ENCODE peak calls at places on chromosome 5, in four cellular contexts. One of them, this sample, is unnamed.

GRCh38 chr5:100505984-100506670 is 29.0 kb upstream of the FAM174A start:
- DNase-seq in K562: no peak
- DNase-seq in GM12878: no peak
- DNase-seq in HepG2: no peak
- DNase-seq in this sample: no peak

GRCh38 chr5:123960526-123960925 is 448.5 kb downstream of the CSNK1G3 start:
- DNase-seq in HepG2: no peak
- DNase-seq in GM12878: no peak
- DNase-seq in K562: no peak
- DNase-seq in this sample: no peak

GRCh38 chr5:55344392-55344992 is 36.7 kb downstream of the MTREX start:
- DNase-seq in GM12878: no peak
- DNase-seq in K562: peak
- DNase-seq in HepG2: peak
- DNase-seq in this sample: peak

GRCh38 chr5:38023799-38024198 is 184.0 kb upstream of the GDNF start:
- DNase-seq in GM12878: no peak
- DNase-seq in K562: no peak
- DNase-seq in HepG2: peak
- DNase-seq in this sample: no peak

GRCh38 chr5:112583166-112583565 is 154.5 kb upstream of the APC start:
- DNase-seq in HepG2: no peak
- DNase-seq in K562: no peak
- DNase-seq in GM12878: no peak
- DNase-seq in this sample: no peak

GRCh38 chr5:40746703-40747102 is 9.1 kb downstream of the TTC33 start:
- DNase-seq in GM12878: no peak
- DNase-seq in HepG2: no peak
- DNase-seq in K562: no peak
- DNase-seq in this sample: no peak

GRCh38 chr5:28807230-28807629 is 1768.8 kb upstream of the CDH9 start:
- DNase-seq in K562: no peak
- DNase-seq in HepG2: no peak
- DNase-seq in GM12878: no peak
- DNase-seq in this sample: no peak

GRCh38 chr5:171442287-171443042 is 23.0 kb downstream of the FGF18 start:
- DNase-seq in GM12878: no peak
- DNase-seq in K562: peak
- DNase-seq in HepG2: no peak
- DNase-seq in this sample: no peak

GRCh38 chr5:87229780-87230179 is 37.9 kb upstream of the RASA1 start:
- DNase-seq in GM12878: no peak
- DNase-seq in HepG2: no peak
- DNase-seq in K562: no peak
- DNase-seq in this sample: no peak

GRCh38 chr5:83471405-83472212 is at the start of gene VCAN:
- DNase-seq in GM12878: no peak
- DNase-seq in HepG2: no peak
- DNase-seq in K562: peak
- DNase-seq in this sample: peak

GRCh38 chr5:58322453-58322852 is 137.4 kb downstream of the PLK2 start:
- DNase-seq in GM12878: no peak
- DNase-seq in K562: no peak
- DNase-seq in HepG2: no peak
- DNase-seq in this sample: no peak

GRCh38 chr5:176985516-176985915 is 21.1 kb downstream of the UIMC1 start:
- DNase-seq in K562: no peak
- DNase-seq in HepG2: no peak
- DNase-seq in GM12878: no peak
- DNase-seq in this sample: no peak

GRCh38 chr5:169095976-169096375 is 205.0 kb downstream of the SLIT3 start:
- DNase-seq in K562: no peak
- DNase-seq in HepG2: no peak
- DNase-seq in GM12878: no peak
- DNase-seq in this sample: no peak

GRCh38 chr5:112940670-112941069 is 18.6 kb upstream of the REEP5 start:
- DNase-seq in K562: no peak
- DNase-seq in GM12878: no peak
- DNase-seq in HepG2: no peak
- DNase-seq in this sample: no peak

GRCh38 chr5:36152324-36153298 is 700 bp downstream of the SKP2 start:
- DNase-seq in GM12878: no peak
- DNase-seq in HepG2: no peak
- DNase-seq in K562: peak
- DNase-seq in this sample: peak

GRCh38 chr5:59596586-59597348 is 296.8 kb downstream of the PDE4D start:
- DNase-seq in GM12878: no peak
- DNase-seq in HepG2: no peak
- DNase-seq in K562: no peak
- DNase-seq in this sample: no peak

GRCh38 chr5:62064993-62065392 is 241.0 kb upstream of the KIF2A start:
- DNase-seq in HepG2: no peak
- DNase-seq in K562: no peak
- DNase-seq in GM12878: no peak
- DNase-seq in this sample: no peak

GRCh38 chr5:66333192-66333591 is 189.1 kb downstream of the SREK1 start:
- DNase-seq in GM12878: no peak
- DNase-seq in HepG2: no peak
- DNase-seq in K562: no peak
- DNase-seq in this sample: no peak

GRCh38 chr5:152271420-152271819 is 133.7 kb downstream of the NMUR2 start:
- DNase-seq in HepG2: peak
- DNase-seq in GM12878: peak
- DNase-seq in K562: no peak
- DNase-seq in this sample: no peak

GRCh38 chr5:102561894-102562760 is 63.3 kb upstream of the SLCO6A1 start:
- DNase-seq in K562: peak
- DNase-seq in GM12878: no peak
- DNase-seq in HepG2: peak
- DNase-seq in this sample: no peak

GRCh38 chr5:54883374-54884194 is 101.8 kb downstream of the ESM1 start:
- DNase-seq in K562: peak
- DNase-seq in GM12878: no peak
- DNase-seq in HepG2: no peak
- DNase-seq in this sample: peak

GRCh38 chr5:142097681-142098080 is 10.9 kb upstream of the NDFIP1 start:
- DNase-seq in GM12878: no peak
- DNase-seq in K562: no peak
- DNase-seq in HepG2: no peak
- DNase-seq in this sample: no peak

GRCh38 chr5:15992918-15993317 is 186.7 kb downstream of the MARCHF11 start:
- DNase-seq in GM12878: no peak
- DNase-seq in HepG2: no peak
- DNase-seq in K562: no peak
- DNase-seq in this sample: no peak

GRCh38 chr5:171826132-171826531 is 40.5 kb downstream of the SMIM23 start:
- DNase-seq in K562: no peak
- DNase-seq in GM12878: no peak
- DNase-seq in HepG2: no peak
- DNase-seq in this sample: no peak

GRCh38 chr5:35367534-35367933 is 137.2 kb upstream of the PRLR start:
- DNase-seq in HepG2: no peak
- DNase-seq in GM12878: no peak
- DNase-seq in K562: no peak
- DNase-seq in this sample: no peak

GRCh38 chr5:168447748-168448147 is 38.5 kb upstream of the RARS1 start:
- DNase-seq in HepG2: no peak
- DNase-seq in GM12878: no peak
- DNase-seq in K562: no peak
- DNase-seq in this sample: no peak

GRCh38 chr5:66518753-66519152 is 77.4 kb upstream of the MAST4 start:
- DNase-seq in K562: no peak
- DNase-seq in GM12878: no peak
- DNase-seq in HepG2: no peak
- DNase-seq in this sample: no peak

GRCh38 chr5:139181835-139182452 is 16.2 kb downstream of the SIL1 start:
- DNase-seq in HepG2: no peak
- DNase-seq in GM12878: no peak
- DNase-seq in K562: no peak
- DNase-seq in this sample: no peak

GRCh38 chr5:56837956-56838355 is 22.6 kb downstream of the MAP3K1 start:
- DNase-seq in GM12878: no peak
- DNase-seq in K562: no peak
- DNase-seq in HepG2: no peak
- DNase-seq in this sample: no peak

GRCh38 chr5:157168286-157168685 is 2.2 kb upstream of the GARIN3 start:
- DNase-seq in GM12878: no peak
- DNase-seq in HepG2: no peak
- DNase-seq in K562: no peak
- DNase-seq in this sample: no peak

GRCh38 chr5:31864015-31864414 is 225.1 kb downstream of the PDZD2 start:
- DNase-seq in GM12878: no peak
- DNase-seq in K562: no peak
- DNase-seq in HepG2: no peak
- DNase-seq in this sample: peak

GRCh38 chr5:170056561-170057267 is 49.0 kb upstream of the FOXI1 start:
- DNase-seq in GM12878: no peak
- DNase-seq in HepG2: no peak
- DNase-seq in K562: no peak
- DNase-seq in this sample: no peak

GRCh38 chr5:51488803-51489642 is 105.8 kb downstream of the ISL1 start:
- DNase-seq in GM12878: no peak
- DNase-seq in HepG2: no peak
- DNase-seq in K562: no peak
- DNase-seq in this sample: peak

GRCh38 chr5:82375488-82376294 is 97.5 kb upstream of the RPS23 start:
- DNase-seq in GM12878: no peak
- DNase-seq in K562: no peak
- DNase-seq in HepG2: peak
- DNase-seq in this sample: no peak

GRCh38 chr5:143657814-143658395 is 154.1 kb upstream of the HMHB1 start:
- DNase-seq in K562: no peak
- DNase-seq in GM12878: no peak
- DNase-seq in HepG2: peak
- DNase-seq in this sample: no peak

GRCh38 chr5:17012289-17012688 is 76.2 kb upstream of the MYO10 start:
- DNase-seq in GM12878: no peak
- DNase-seq in K562: no peak
- DNase-seq in HepG2: no peak
- DNase-seq in this sample: no peak

GRCh38 chr5:1054799-1055775 is 46.5 kb downstream of the NKD2 start:
- DNase-seq in K562: no peak
- DNase-seq in GM12878: no peak
- DNase-seq in HepG2: no peak
- DNase-seq in this sample: peak
- TF ChIP-seq NFIC in K562: no peak
- TF ChIP-seq NFIC in GM12878: no peak
- TF ChIP-seq NFIC in HepG2: no peak
- TF ChIP-seq NFIC in this sample: no peak

GRCh38 chr5:120932480-120932879 is 468.4 kb downstream of the PRR16 start:
- DNase-seq in GM12878: no peak
- DNase-seq in K562: no peak
- DNase-seq in HepG2: no peak
- DNase-seq in this sample: no peak
- TF ChIP-seq MAX in GM12878: no peak
- TF ChIP-seq MAX in K562: no peak
- TF ChIP-seq MAX in HepG2: no peak
- TF ChIP-seq MAX in this sample: no peak

DNA sequence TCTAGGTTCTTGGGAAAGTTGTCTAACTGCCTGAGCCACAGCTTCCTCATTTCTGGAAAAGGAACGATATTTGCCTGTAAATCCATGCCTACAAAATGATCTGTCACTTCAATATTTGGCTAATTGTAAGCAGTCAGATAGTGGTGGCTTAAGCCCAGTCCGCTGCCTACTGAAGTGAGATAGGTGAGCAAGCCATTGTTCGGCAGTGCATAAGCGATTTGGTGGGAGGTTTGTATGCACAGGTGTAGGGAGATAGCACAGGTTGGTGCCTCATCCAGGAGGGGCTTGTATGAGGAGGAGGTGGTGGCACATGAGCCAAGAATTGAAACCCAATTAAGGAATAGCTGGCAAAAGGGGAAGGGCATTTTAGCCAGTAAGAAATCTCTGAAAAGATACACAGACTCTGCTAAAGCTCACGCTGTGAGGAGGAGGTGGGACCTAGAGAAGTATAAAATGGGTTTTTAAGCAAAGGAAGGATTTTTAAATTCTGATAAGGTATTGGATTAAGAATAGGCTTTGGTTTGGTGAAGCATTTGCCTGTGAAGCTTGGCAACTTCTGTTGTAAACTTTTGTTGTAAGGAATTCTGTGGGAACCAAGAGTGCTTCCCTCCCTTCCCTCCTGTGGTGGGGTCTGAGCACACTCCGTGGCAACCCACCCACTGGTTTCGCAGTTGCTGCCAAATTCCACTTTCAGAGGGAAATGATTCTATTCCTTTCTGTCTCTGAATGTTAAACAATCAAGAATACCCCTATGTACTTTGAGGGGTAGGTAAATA is 28.8 kb upstream of the GTF2H2C start:
- DNase-seq in GM12878: no peak
- DNase-seq in HepG2: no peak
- DNase-seq in K562: no peak
- DNase-seq in this sample: no peak
- TF ChIP-seq NFIC in GM12878: no peak
- TF ChIP-seq NFIC in HepG2: no peak
- TF ChIP-seq NFIC in K562: no peak
- TF ChIP-seq NFIC in this sample: no peak

DNA sequence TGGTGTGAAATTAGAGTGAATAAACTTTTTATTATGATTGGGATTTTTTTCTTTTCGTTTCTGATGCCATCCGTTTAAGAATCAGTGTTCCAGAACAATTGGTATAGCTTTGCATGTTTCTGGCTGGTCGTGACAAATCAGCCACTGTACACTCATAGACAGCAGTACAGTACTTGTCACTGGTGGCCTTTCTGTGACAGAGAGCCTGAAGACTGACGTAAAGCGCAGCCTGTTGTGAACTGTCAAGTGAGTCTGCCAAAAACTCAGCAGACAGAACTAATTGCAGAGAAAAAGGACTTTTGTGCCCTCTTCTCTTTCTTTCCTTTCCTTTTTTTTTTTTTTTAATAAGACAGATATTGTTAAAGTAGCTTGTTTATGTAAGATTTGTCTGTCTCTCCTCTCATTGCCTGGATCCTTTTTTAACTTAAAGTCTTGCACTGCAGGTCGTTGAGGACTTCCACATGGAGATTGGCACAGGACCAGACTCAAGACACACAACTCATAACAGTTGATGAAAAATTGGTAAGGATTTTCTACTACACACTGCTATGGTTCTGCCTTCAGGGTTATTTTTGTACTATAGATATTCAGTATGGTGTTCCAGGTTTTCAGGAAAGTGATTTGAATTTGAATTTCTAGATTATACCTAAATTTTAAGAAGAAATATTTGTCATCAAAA is 42.7 kb downstream of the NDUFS4 start:
- DNase-seq in GM12878: no peak
- DNase-seq in K562: no peak
- DNase-seq in HepG2: no peak
- DNase-seq in this sample: peak
- TF ChIP-seq MAX in GM12878: no peak
- TF ChIP-seq MAX in K562: no peak
- TF ChIP-seq MAX in HepG2: no peak
- TF ChIP-seq MAX in this sample: no peak

GRCh38 chr5:107383414-107383813 is 287.3 kb downstream of the EFNA5 start:
- DNase-seq in K562: no peak
- DNase-seq in GM12878: no peak
- DNase-seq in HepG2: no peak
- DNase-seq in this sample: no peak
- TF ChIP-seq NFIC in K562: no peak
- TF ChIP-seq NFIC in GM12878: no peak
- TF ChIP-seq NFIC in HepG2: no peak
- TF ChIP-seq NFIC in this sample: no peak